ENCODE peak calls at places on chromosomes 2 and 18, in six cellular contexts. V is iris pigment epithelial cell; M is HuH-7.5; K is OCI-LY7; P is neural crest cell; S is activated CD4-positive, alpha-beta T cell treated with anti-CD3 and anti-CD28 coated beads, Interleukin-2, amount 50 U/mL, for 1 hour. O is an unnamed sample.

GRCh38 chr2:226796840-226797288 is 2.8 kb downstream of the IRS1 start:
- DNase-seq in V (no peak), P (no peak), M (peak), K (peak), S (peak), O (peak)

GRCh38 chr2:225788571-225788970 is 389.1 kb downstream of the NYAP2 start:
- DNase-seq in S (no peak), P (no peak), K (no peak), V (no peak), M (no peak), O (no peak)

GRCh38 chr2:9474361-9475117 is at the start of gene IAH1:
- DNase-seq in M (peak), S (peak), V (peak), K (no peak), P (peak), O (peak)

GRCh38 chr2:234633581-234634230 is 136.8 kb upstream of the ARL4C start:
- DNase-seq in K (no peak), V (no peak), S (no peak), P (no peak), M (no peak), O (peak)

GRCh38 chr2:64623232-64623879 is 30.4 kb downstream of the SERTAD2 start:
- DNase-seq in K (no peak), S (no peak), V (no peak), P (no peak), M (no peak), O (no peak)

GRCh38 chr18:59070181-59070912 is 69.3 kb upstream of the SEC11C start:
- DNase-seq in S (peak), P (peak), V (peak), M (peak), K (peak), O (peak)

GRCh38 chr2:234251326-234252271 is 201.1 kb downstream of the SPP2 start:
- DNase-seq in S (no peak), K (no peak), V (peak), P (no peak), M (no peak), O (no peak)

GRCh38 chr2:50895058-50895457 is 136.9 kb downstream of the NRXN1 start:
- DNase-seq in V (no peak), K (no peak), P (no peak), M (no peak), S (no peak), O (no peak)

GRCh38 chr18:54233761-54234160 is 9.3 kb upstream of the MBD2 start:
- DNase-seq in S (no peak), K (no peak), P (no peak), M (no peak), V (no peak), O (no peak)

GRCh38 chr2:32697156-32697555 is 69.3 kb downstream of the TTC27 start:
- DNase-seq in K (no peak), M (no peak), S (no peak), P (no peak), V (peak), O (no peak)

O was measured in T47D.